ENCODE peak calls at places on chromosome 21, in nine cellular contexts. Q is A549, E is ACHN, X is fibroblast of pulmonary artery, C is skeletal muscle cell, G is upper lobe of right lung, M is ureter, V is GM06990, S is heart right ventricle. P is an unnamed sample.

GRCh38 chr21:36571556-36571955 is 91.6 kb upstream of the CLDN14 start:
- DNase-seq in M (no peak), C (no peak), S (no peak), G (no peak), Q (no peak), X (no peak), E (no peak), V (no peak), P (no peak)

GRCh38 chr21:45986316-45987051 is 4.9 kb downstream of the COL6A1 start:
- DNase-seq in X (no peak), Q (no peak), E (no peak), G (peak), S (no peak), M (no peak), C (no peak), V (peak), P (no peak)

GRCh38 chr21:31405638-31406037 is 61.6 kb upstream of the TIAM1 start:
- DNase-seq in S (no peak), Q (no peak), X (no peak), G (no peak), M (no peak), C (no peak), E (no peak), V (no peak), P (no peak)

GRCh38 chr21:18725653-18726052 is 322.1 kb upstream of the TMPRSS15 start:
- DNase-seq in G (no peak), C (no peak), X (no peak), S (no peak), V (no peak), Q (no peak), M (no peak), E (peak), P (no peak)

GRCh38 chr21:35366348-35367085 is 317.4 kb upstream of the RUNX1 start:
- DNase-seq in C (peak), X (peak), Q (no peak), M (no peak), S (peak), G (no peak), E (no peak), V (no peak), P (no peak)

GRCh38 chr21:46125846-46126301 is 28.0 kb downstream of the COL6A2 start:
- DNase-seq in X (no peak), M (no peak), C (no peak), V (no peak), S (peak), E (no peak), G (peak), Q (no peak), P (no peak)

GRCh38 chr21:44415073-44416025 is 40.0 kb upstream of the LRRC3 start:
- DNase-seq in M (peak), S (no peak), E (no peak), Q (no peak), G (peak), C (no peak), V (no peak), X (no peak), P (no peak)

GRCh38 chr21:42847051-42847707 is 32.2 kb downstream of the WDR4 start:
- DNase-seq in V (no peak), X (no peak), G (peak), C (no peak), Q (no peak), E (no peak), M (no peak), S (no peak), P (no peak)

GRCh38 chr21:38503588-38503987 is 5.3 kb upstream of the ERG start:
- DNase-seq in G (no peak), S (peak), X (peak), Q (no peak), E (no peak), V (no peak), M (no peak), C (peak), P (no peak)

GRCh38 chr21:34195365-34195764 is 122.0 kb downstream of the MRPS6 start:
- DNase-seq in Q (no peak), E (no peak), X (no peak), C (no peak), V (no peak), G (no peak), S (no peak), M (no peak), P (no peak)

GRCh38 chr21:17416139-17416538 is 96.7 kb upstream of the CXADR start:
- DNase-seq in S (no peak), G (no peak), X (peak), Q (no peak), E (no peak), V (no peak), M (no peak), C (no peak), P (no peak)

GRCh38 chr21:15730484-15731242 is 881 bp downstream of the USP25 start:
- DNase-seq in X (peak), G (no peak), C (no peak), Q (no peak), E (no peak), M (no peak), S (peak), V (no peak), P (peak)

GRCh38 chr21:32096411-32096810 is 182.4 kb downstream of the MIS18A start:
- DNase-seq in X (no peak), E (peak), M (no peak), G (no peak), V (no peak), S (no peak), C (no peak), Q (peak), P (no peak)

GRCh38 chr21:34320006-34320405 is 43.8 kb upstream of the KCNE2 start:
- DNase-seq in Q (no peak), S (no peak), X (no peak), G (no peak), V (no peak), M (no peak), C (peak), E (no peak), P (no peak)

GRCh38 chr21:30014883-30015282 is 75.1 kb upstream of the GRIK1 start:
- DNase-seq in S (no peak), G (no peak), X (no peak), C (no peak), M (no peak), V (no peak), Q (no peak), E (no peak), P (no peak)

GRCh38 chr21:42403611-42404231 is at the start of gene UBASH3A:
- DNase-seq in E (no peak), X (no peak), V (no peak), G (peak), Q (no peak), C (no peak), S (no peak), M (no peak), P (no peak)

GRCh38 chr21:37687001-37687400 is 229.3 kb downstream of the KCNJ6 start:
- DNase-seq in Q (no peak), M (no peak), C (no peak), V (no peak), S (no peak), G (no peak), X (no peak), E (no peak), P (no peak)

GRCh38 chr21:36029309-36029708 is 31.0 kb downstream of the SETD4 start:
- DNase-seq in X (no peak), M (no peak), Q (no peak), S (no peak), E (no peak), G (no peak), C (no peak), V (no peak), P (no peak)

GRCh38 chr21:46304955-46305354 is 18.7 kb downstream of the C21orf58 start:
- DNase-seq in S (no peak), C (no peak), E (no peak), V (no peak), Q (no peak), G (no peak), M (no peak), X (no peak), P (no peak)

GRCh38 chr21:45377866-45378257 is 27.1 kb upstream of the COL18A1 start:
- DNase-seq in G (no peak), E (no peak), Q (no peak), M (no peak), X (no peak), S (no peak), C (no peak), V (no peak), P (no peak)

GRCh38 chr21:38661296-38662223 is 144.2 kb upstream of the ETS2 start:
- DNase-seq in E (no peak), G (peak), V (peak), Q (no peak), S (peak), X (peak), M (no peak), C (no peak), P (peak)

GRCh38 chr21:16979574-16979973 is 533.3 kb upstream of the CXADR start:
- DNase-seq in Q (no peak), E (no peak), X (no peak), M (no peak), V (no peak), S (no peak), G (no peak), C (no peak), P (no peak)

GRCh38 chr21:23936224-23936623 is 1671.1 kb downstream of the MRPL39 start:
- DNase-seq in M (no peak), X (peak), G (no peak), C (no peak), V (no peak), S (no peak), Q (no peak), E (peak), P (no peak)

GRCh38 chr21:21163904-21164303 is 165.7 kb downstream of the NCAM2 start:
- DNase-seq in X (peak), V (no peak), S (peak), C (peak), M (peak), G (no peak), E (peak), Q (peak), P (peak)

GRCh38 chr21:15964181-15964855 is 234.5 kb downstream of the USP25 start:
- DNase-seq in G (no peak), C (no peak), V (no peak), M (no peak), Q (no peak), X (no peak), S (no peak), E (no peak), P (peak)

GRCh38 chr21:31888936-31889371 is 16.1 kb downstream of the HUNK start:
- DNase-seq in G (no peak), V (no peak), C (no peak), Q (peak), M (no peak), E (peak), X (no peak), S (no peak), P (peak)

GRCh38 chr21:33598051-33598450 is 9.6 kb upstream of the DONSON start:
- DNase-seq in S (no peak), Q (no peak), X (no peak), M (no peak), E (no peak), G (no peak), V (no peak), C (no peak), P (no peak)

GRCh38 chr21:30408782-30409494 is 13.1 kb downstream of the KRTAP13-1 start:
- DNase-seq in S (peak), M (no peak), X (peak), Q (peak), C (peak), G (peak), V (no peak), E (peak), P (peak)

GRCh38 chr21:38343691-38344090 is 86.9 kb downstream of the KCNJ15 start:
- DNase-seq in V (no peak), C (no peak), Q (peak), X (peak), S (no peak), G (peak), E (no peak), M (peak), P (peak)

P was measured in prostate gland.